ENCODE peak calls at places on chromosomes 2 and 18, in ten cellular contexts. W, D, Z, V, M, Y, N, X, S and H are unnamed samples.
A peak's percentile ranks its signal among the peaks of the same experiment; 100 is the strongest.

GRCh38 chr2:226813148-226813701 is 13.6 kb upstream of the IRS1 start:
- DNase-seq in W (peak; percentile 22), D (no peak), Z (no peak), V (no peak), M (peak; percentile 14), Y (no peak), N (no peak), X (peak; percentile 55), S (no peak), H (no peak)

GRCh38 chr2:118224144-118224887 is 136.0 kb downstream of the INSIG2 start:
- DNase-seq in W (peak; percentile 26), D (peak; percentile 63), Z (peak; percentile 21), V (peak; percentile 57), M (peak; percentile 48), Y (no peak), N (peak; percentile 77), X (peak; percentile 33), S (no peak), H (no peak)

GRCh38 chr2:147002256-147002655 is 842.6 kb upstream of the ACVR2A start:
- DNase-seq in W (no peak), D (no peak), Z (no peak), V (no peak), M (no peak), Y (no peak), N (no peak), X (no peak), S (no peak), H (no peak)

GRCh38 chr2:190355968-190356657 is 12.7 kb downstream of the INPP1 start:
- DNase-seq in W (no peak), D (no peak), Z (peak; percentile 10), V (no peak), M (no peak), Y (no peak), N (no peak), X (peak; percentile 59), S (peak; percentile 8), H (no peak)

GRCh38 chr2:153478289-153479261 is at the start of gene RPRM:
- DNase-seq in W (peak; percentile 64), D (peak; percentile 91), Z (peak; percentile 47), V (peak; percentile 69), M (peak; percentile 92), Y (peak; percentile 16), N (peak; percentile 81), X (peak; percentile 62), S (peak; percentile 82), H (peak; percentile 9)

GRCh38 chr2:117855886-117856285 is 41.4 kb downstream of the DDX18 start:
- DNase-seq in W (no peak), D (no peak), Z (peak; percentile 3), V (no peak), M (no peak), Y (no peak), N (no peak), X (no peak), S (no peak), H (no peak)

GRCh38 chr18:11108956-11109355 is 40.4 kb downstream of the PIEZO2 start:
- DNase-seq in W (no peak), D (no peak), Z (no peak), V (no peak), M (no peak), Y (no peak), N (no peak), X (no peak), S (no peak), H (no peak)

GRCh38 chr18:59565957-59566356 is 131.3 kb downstream of the CCBE1 start:
- DNase-seq in W (no peak), D (no peak), Z (no peak), V (no peak), M (no peak), Y (no peak), N (no peak), X (no peak), S (no peak), H (no peak)

GRCh38 chr2:240387669-240388358 is 47.6 kb upstream of the GPC1 start:
- DNase-seq in W (peak; percentile 87), D (peak; percentile 1), Z (peak; percentile 88), V (no peak), M (no peak), Y (no peak), N (no peak), X (peak; percentile 78), S (peak; percentile 42), H (peak; percentile 98)

GRCh38 chr18:62331581-62332436 is 6.7 kb downstream of the TNFRSF11A start:
- DNase-seq in W (peak; percentile 49), D (no peak), Z (no peak), V (peak; percentile 52), M (no peak), Y (no peak), N (no peak), X (no peak), S (no peak), H (no peak)

GRCh38 chr18:48803518-48803917 is 147.2 kb downstream of the SMAD7 start:
- DNase-seq in W (no peak), D (no peak), Z (no peak), V (no peak), M (no peak), Y (no peak), N (no peak), X (no peak), S (no peak), H (no peak)

GRCh38 chr2:85421706-85422457 is 3.4 kb downstream of the SH2D6 start:
- DNase-seq in W (no peak), D (no peak), Z (no peak), V (no peak), M (no peak), Y (no peak), N (no peak), X (no peak), S (no peak), H (no peak)

GRCh38 chr2:96574364-96574763 is 37.8 kb downstream of the ARID5A start:
- DNase-seq in W (no peak), D (no peak), Z (no peak), V (no peak), M (no peak), Y (no peak), N (no peak), X (no peak), S (no peak), H (no peak)
- TF ChIP-seq CTCF in W (peak; percentile 32), D (no peak), Z (no peak), V (peak; percentile 13), M (no peak), Y (no peak), N (no peak), X (peak; percentile 11), S (no peak), H (peak; percentile 49)

DNA sequence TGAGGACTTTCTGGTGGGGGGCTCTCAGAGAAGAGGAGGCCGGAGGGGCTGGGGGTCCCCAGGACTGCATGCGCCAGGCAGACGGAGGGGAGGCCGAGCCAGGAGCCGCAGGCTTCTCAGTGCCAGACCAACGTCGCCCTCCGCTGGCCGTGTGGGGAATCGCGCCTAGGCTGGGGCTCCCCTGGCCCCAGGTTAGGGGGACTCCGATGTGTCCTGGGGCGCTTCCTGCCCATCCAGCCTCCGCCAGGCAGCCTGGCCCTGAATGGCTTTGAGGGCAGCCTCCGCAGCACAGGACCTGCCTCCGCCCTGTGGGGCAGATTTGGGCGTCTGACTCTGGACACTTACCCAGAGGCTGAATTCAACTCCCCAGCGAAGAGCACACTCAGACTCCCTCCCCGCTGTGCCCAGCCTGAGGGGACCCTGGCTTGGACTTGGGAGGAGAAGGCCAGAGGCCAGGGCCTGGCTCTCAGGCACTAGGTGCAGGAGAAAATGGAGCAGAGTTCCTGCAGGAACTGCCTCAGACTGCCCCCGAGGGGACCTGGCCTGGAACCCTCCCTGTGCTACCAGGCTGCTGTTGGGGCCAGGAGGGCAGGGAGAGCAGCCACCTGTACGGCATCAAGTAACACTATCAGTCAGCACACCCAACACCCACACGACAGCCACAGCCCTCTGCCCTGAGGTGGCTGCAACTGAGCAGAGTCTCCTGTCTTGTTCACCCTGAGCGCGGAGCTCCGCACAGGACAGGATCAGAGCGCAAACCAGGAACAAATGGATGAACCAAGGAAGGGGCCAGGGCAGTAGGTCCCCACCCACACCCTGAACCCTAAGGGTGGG is 621 bp upstream of the TEKT4 start:
- DNase-seq in W (no peak), D (peak; percentile 65), Z (no peak), V (peak; percentile 50), M (peak; percentile 75), Y (no peak), N (no peak), X (no peak), S (peak; percentile 46), H (no peak)
- TF ChIP-seq CTCF in W (peak; percentile 41), D (peak; percentile 44), Z (peak; percentile 37), V (peak; percentile 78), M (peak; percentile 78), Y (no peak), N (peak; percentile 43), X (peak; percentile 9), S (peak; percentile 63), H (peak; percentile 73)

DNA sequence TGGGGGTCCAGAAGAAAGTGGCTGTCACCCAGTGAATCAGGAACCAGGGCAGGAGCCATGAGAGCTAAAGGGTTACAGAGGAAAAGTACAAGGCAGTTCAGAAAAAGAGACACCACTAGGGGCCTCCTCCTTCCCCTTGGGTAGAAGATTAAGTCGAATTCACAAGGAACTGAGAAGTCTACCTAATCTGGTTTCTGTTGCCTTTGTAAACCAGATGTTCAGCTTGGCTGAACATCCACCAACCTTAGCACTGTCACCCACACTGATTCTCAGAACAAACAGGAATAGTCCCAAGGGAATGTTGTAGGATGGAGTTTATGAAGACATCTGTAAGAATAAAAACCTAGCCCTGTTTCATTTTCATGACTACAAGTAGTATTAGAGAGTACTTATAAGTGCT is 90.4 kb upstream of the NOSTRIN start:
- DNase-seq in W (no peak), D (no peak), Z (no peak), V (peak; percentile 87), M (no peak), Y (no peak), N (peak; percentile 70), X (no peak), S (no peak), H (no peak)
- TF ChIP-seq CTCF in W (peak; percentile 1), D (no peak), Z (no peak), V (peak; percentile 43), M (no peak), Y (no peak), N (peak; percentile 8), X (no peak), S (no peak), H (peak; percentile 30)

GRCh38 chr18:54043484-54044256 is 180.8 kb downstream of the MBD2 start:
- DNase-seq in W (no peak), D (no peak), Z (no peak), V (no peak), M (no peak), Y (no peak), N (no peak), X (peak; percentile 68), S (no peak), H (no peak)
- TF ChIP-seq CTCF in W (peak; percentile 39), D (no peak), Z (peak; percentile 19), V (no peak), M (no peak), Y (no peak), N (no peak), X (peak; percentile 22), S (no peak), H (no peak)

DNA sequence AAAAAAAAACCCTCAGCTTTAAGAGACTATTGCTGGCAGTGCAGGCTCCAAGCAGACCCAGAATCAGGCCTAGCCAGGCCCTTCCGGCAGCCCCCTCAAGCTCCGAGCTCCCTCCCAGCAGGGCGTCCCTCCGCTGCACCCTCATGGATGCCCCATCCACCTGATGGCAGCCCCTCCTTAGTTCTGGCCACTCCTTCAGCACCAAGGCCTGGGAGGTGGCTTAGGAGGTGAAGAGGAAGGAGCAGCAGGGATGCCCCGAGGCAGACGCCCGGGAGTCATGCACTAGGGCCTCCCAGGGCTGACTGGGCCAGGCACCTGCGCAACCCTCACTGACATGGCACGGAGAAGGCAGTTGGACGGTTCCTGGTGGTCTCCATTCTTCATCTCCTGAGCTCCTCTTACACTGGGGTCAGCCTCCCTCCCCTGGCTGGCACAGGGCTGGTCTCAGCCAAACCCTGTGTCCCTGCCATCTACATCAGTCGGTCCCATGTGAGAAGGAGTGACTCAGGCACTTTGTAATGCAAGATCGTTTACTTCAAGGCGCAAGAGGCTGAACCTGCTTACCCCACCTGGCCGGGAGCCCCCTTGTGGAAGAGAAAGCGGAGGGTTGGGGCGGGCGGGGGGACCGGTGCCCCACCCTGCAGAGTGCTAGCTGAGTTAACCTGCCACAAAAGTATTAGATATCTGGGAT is 53.5 kb upstream of the ID2 start:
- DNase-seq in W (no peak), D (no peak), Z (no peak), V (no peak), M (no peak), Y (no peak), N (peak; percentile 51), X (no peak), S (peak; percentile 68), H (no peak)
- TF ChIP-seq CTCF in W (no peak), D (no peak), Z (no peak), V (no peak), M (no peak), Y (no peak), N (no peak), X (no peak), S (peak; percentile 48), H (no peak)